ENCODE peak calls at places on chromosomes 13 and 19, in five cellular contexts. O, P, N, H and Z are unnamed samples.

GRCh38 chr19:10593820-10594637 is 6.9 kb upstream of the AP1M2 start:
- DNase-seq in O (no peak), P (peak), N (peak), H (peak), Z (no peak)

GRCh38 chr19:35266149-35266903 is 2.4 kb upstream of the USF2 start:
- DNase-seq in O (no peak), P (no peak), N (peak), H (peak), Z (no peak)

GRCh38 chr19:28727133-28727834 is 485.7 kb downstream of the UQCRFS1 start:
- DNase-seq in O (no peak), P (no peak), N (no peak), H (no peak), Z (no peak)

GRCh38 chr19:33950141-33950805 is 153.6 kb downstream of the KCTD15 start:
- DNase-seq in O (no peak), P (no peak), N (no peak), H (no peak), Z (no peak)

GRCh38 chr19:19425170-19425875 is 19.8 kb downstream of the GATAD2A start:
- DNase-seq in O (no peak), P (no peak), N (no peak), H (no peak), Z (no peak)

GRCh38 chr13:92390217-92390616 is 836.4 kb upstream of the GPC6 start:
- DNase-seq in O (no peak), P (no peak), N (no peak), H (no peak), Z (no peak)

GRCh38 chr13:49679244-49679643 is 12.0 kb downstream of the EBPL start:
- DNase-seq in O (peak), P (no peak), N (no peak), H (no peak), Z (peak)

GRCh38 chr19:39157275-39157996 is 31.9 kb downstream of the PAK4 start:
- DNase-seq in O (peak), P (no peak), N (no peak), H (no peak), Z (no peak)

GRCh38 chr13:29282096-29282495 is 313.4 kb downstream of the SLC7A1 start:
- DNase-seq in O (no peak), P (no peak), N (no peak), H (no peak), Z (no peak)

GRCh38 chr13:30895773-30896172 is 10.3 kb upstream of the MEDAG start:
- DNase-seq in O (no peak), P (no peak), N (peak), H (no peak), Z (no peak)

GRCh38 chr13:30904043-30904442 is 2.0 kb upstream of the MEDAG start:
- DNase-seq in O (no peak), P (no peak), N (no peak), H (no peak), Z (no peak)

GRCh38 chr13:30900952-30901749 is 4.9 kb upstream of the MEDAG start:
- DNase-seq in O (no peak), P (no peak), N (no peak), H (no peak), Z (no peak)

GRCh38 chr13:30898070-30898469 is 8.0 kb upstream of the MEDAG start:
- DNase-seq in O (no peak), P (no peak), N (no peak), H (no peak), Z (no peak)

GRCh38 chr13:30898721-30899188 is 7.3 kb upstream of the MEDAG start:
- DNase-seq in O (peak), P (no peak), N (peak), H (no peak), Z (no peak)
- TF ChIP-seq EP300 in O (no peak), P (no peak), N (peak), H (no peak), Z (peak)

DNA sequence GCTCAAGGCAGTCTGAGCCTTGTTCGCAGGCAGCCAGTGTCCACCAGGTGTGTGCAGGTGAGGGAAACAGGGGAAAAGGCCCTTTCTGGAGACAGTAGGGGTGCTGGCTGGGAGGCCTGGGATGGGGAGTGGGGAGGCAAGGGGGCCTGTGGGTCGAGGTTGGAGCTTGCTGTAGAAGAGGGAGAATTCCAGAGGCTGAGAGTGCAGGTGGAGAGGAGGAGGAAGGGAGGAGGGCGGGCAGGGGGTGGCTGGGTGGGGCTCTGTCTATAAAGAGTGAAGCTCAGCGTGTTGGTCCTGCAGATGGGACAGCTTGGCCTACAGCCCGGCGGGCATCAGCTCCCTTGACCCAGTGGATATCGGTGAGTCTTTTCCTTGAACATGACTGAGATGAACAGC is at the start of gene CCL25:
- DNase-seq in O (no peak), P (no peak), N (no peak), H (no peak), Z (no peak)
- H3K4me3 ChIP-seq in O (no peak), P (peak), N (no peak), H (no peak), Z (no peak)

DNA sequence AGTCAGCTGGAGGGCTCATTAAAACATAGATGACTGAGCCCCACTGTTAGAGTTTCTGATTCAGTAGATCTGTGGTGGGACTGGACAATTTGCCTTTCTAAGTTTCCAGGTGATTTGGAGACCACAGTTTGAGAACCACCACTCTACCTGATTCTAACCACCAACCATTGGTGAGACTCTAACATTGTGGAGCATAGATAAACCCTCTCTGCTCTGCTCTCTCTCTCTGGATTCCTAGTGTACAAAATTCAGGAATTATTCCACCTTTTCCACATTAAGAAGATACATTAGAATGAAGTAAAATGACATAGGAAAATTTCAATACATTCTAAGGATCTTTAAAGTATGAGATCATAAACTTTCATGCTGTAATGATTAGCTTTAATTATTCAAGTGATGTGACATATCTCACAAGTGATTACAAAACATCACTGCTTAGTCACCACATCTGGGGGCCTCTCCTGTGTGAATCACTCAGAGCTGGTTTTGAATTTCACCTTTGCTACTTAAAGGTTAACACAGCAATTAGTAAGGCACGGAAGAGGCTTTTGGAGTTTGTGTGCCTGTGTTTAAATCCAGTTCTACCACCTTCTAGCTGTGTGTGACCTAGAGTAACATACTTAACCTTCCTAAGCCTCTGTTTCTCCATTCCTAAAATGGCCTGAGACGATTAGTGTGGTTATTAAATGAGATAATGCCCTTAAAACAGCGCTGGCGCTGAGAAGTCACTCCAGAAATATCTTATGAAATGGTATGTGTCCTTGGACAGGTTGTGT is 78.5 kb upstream of the NBEA start:
- DNase-seq in O (peak), P (no peak), N (no peak), H (no peak), Z (no peak)
- TF ChIP-seq EP300 in O (no peak), P (no peak), N (no peak), H (no peak), Z (no peak)

DNA sequence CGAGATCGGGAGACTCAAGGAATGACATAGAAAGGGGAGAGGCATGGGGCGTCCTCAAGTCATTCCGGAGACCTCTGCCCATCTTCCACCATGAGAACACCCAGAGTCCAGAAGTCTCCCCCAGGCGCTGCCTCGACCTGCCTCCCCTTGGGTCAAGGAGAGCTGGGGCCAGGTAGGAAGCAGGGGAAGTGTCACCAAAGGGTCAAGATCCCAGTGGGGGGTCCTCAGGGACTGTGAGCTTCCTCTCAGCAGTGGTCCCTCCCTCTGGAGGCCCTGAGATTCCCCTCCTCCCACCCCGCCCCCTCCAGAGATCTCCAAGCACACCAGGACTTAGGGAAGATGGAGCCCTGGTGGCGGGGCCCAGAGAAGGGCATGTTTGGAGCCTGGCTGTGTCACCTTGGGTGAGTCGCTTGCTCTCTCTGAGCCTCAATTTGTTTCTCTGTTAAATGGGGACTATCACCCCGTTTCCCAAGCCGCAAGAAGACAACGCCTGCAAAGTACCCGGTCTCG is 919 bp downstream of the DACT3 start:
- DNase-seq in O (no peak), P (no peak), N (no peak), H (no peak), Z (no peak)
- H3K4me3 ChIP-seq in O (no peak), P (peak), N (peak), H (peak), Z (peak)

DNA sequence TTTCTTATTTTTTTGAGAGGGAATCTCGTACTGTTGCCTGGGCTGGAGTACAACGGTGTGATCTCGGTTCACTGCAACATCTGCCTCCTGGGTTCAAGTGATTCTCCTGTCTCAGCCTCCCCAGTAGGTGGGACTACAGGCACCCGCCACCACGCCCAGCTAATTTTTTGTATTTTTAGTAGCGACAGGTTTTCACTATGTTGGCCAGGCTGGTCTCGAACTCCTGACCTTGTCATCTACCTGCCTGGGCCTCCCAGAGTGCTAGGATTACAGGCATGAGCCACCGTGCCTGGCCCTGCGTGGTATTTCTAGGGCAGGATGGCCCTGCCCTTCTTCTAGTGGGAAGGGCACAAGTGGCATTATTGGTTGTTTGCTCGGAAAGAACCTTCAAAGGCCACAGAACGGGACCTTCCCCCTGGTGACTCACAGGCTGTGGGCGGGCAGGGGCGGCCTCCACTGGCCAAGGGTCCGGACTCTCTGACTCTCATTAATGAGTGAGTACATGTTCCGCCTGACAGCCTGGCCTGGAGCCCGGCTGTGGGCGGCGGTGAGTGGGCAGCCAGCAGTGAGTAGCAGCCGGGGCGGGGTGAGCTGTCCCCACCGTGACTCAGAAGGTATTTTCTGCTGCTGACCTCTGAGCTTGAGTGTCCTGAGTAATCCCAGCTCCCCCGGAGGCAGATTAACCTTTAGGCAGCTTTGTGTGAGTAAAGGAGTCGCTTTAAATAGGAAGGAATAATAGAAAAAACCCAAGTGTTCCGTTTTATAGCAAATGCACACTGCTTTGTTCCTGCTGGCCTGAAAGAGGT is 5.1 kb downstream of the DOT1L start:
- DNase-seq in O (peak), P (peak), N (peak), H (peak), Z (peak)
- TF ChIP-seq EP300 in O (peak), P (peak), N (peak), H (peak), Z (peak)